ENCODE peak calls at places on chromosomes 4 and X, in six cellular contexts. I is HFFc6; N is NCI-H69; E is stimulated activated CD8-positive, alpha-beta memory T cell treated with anti-CD3 and anti-CD28 coated beads, Interleukin-15, amount 100 ng/mL, for 1 hour; O is stromal cell of bone marrow; R is cerebellar cortex. U is an unnamed sample.

GRCh38 chr4:114052227-114052626 is 72.8 kb upstream of the ARSJ start:
- DNase-seq in I (no peak), R (no peak), E (no peak), N (peak; percentile 49), O (no peak), U (no peak)

GRCh38 chr4:16676247-16676646 is 222.2 kb downstream of the LDB2 start:
- DNase-seq in R (no peak), N (no peak), E (no peak), O (no peak), I (no peak), U (no peak)

GRCh38 chr4:128846063-128846462 is 36.6 kb downstream of the JADE1 start:
- DNase-seq in E (no peak), O (no peak), I (no peak), N (peak; percentile 20), R (no peak), U (no peak)

GRCh38 chr4:8849266-8850073 is 22.2 kb downstream of the HMX1 start:
- DNase-seq in R (no peak), N (peak; percentile 58), E (no peak), O (no peak), I (no peak), U (no peak)

GRCh38 chr4:143701365-143701764 is 890 bp upstream of the FREM3 start:
- DNase-seq in N (no peak), E (no peak), O (no peak), R (no peak), I (no peak), U (no peak)

GRCh38 chr4:185535818-185536729 is 767 bp upstream of the PDLIM3 start:
- DNase-seq in O (no peak), I (no peak), N (peak; percentile 2), E (no peak), R (peak; percentile 25), U (no peak)

GRCh38 chr4:128600996-128601857 is 208.3 kb upstream of the JADE1 start:
- DNase-seq in I (peak; percentile 90), R (peak; percentile 57), O (peak; percentile 75), E (no peak), N (peak; percentile 94), U (no peak)

GRCh38 chr4:2860391-2861348 is 17.0 kb downstream of the ADD1 start:
- DNase-seq in I (no peak), E (no peak), O (no peak), N (no peak), R (no peak), U (no peak)

GRCh38 chr4:98374643-98375042 is 113.5 kb downstream of the RAP1GDS1 start:
- DNase-seq in N (no peak), E (no peak), R (no peak), O (no peak), I (no peak), U (no peak)

GRCh38 chrX:124347242-124347641 is 879 bp downstream of the SH2D1A start:
- DNase-seq in N (no peak), R (no peak), E (no peak), I (no peak), O (no peak), U (no peak)

GRCh38 chrX:131704136-131704695 is 160.3 kb downstream of the OR13H1 start:
- DNase-seq in R (peak; percentile 62), E (no peak), O (peak; percentile 60), N (peak; percentile 92), I (peak; percentile 18), U (no peak)

GRCh38 chrX:49172280-49172780 is 632 bp downstream of the PLP2 start:
- DNase-seq in R (no peak), N (peak; percentile 83), E (no peak), I (peak; percentile 65), O (no peak), U (peak; percentile 76)

GRCh38 chr4:38717604-38718003 is 53.6 kb downstream of the KLF3 start:
- DNase-seq in E (no peak), O (peak; percentile 9), I (peak; percentile 49), R (no peak), N (no peak), U (no peak)

GRCh38 chr4:14165253-14165942 is 537.9 kb upstream of the BOD1L1 start:
- DNase-seq in E (no peak), R (no peak), I (no peak), O (no peak), N (no peak), U (no peak)

GRCh38 chrX:123803331-123803983 is 56.4 kb upstream of the XIAP start:
- DNase-seq in N (peak; percentile 94), O (peak; percentile 69), E (no peak), R (no peak), I (peak; percentile 81), U (no peak)